ENCODE peak calls at places on chromosomes 5 and 9, in four cellular contexts. P is K562, E is HepG2, N is Panc1. Q is an unnamed sample.

GRCh38 chr9:75229605-75230332 is 141.5 kb downstream of the OSTF1 start:
- DNase-seq in P (no peak), E (peak), N (no peak), Q (peak)

GRCh38 chr9:128323192-128323730 is 622 bp downstream of the COQ4 start:
- DNase-seq in P (no peak), E (no peak), N (no peak), Q (no peak)

GRCh38 chr5:98424681-98425454 is 348.6 kb upstream of the RGMB start:
- DNase-seq in P (no peak), E (no peak), N (no peak), Q (no peak)

GRCh38 chr9:27125030-27125429 is 16.0 kb downstream of the TEK start:
- DNase-seq in P (no peak), E (no peak), N (no peak), Q (peak)

GRCh38 chr9:81455826-81456225 is 233.5 kb downstream of the TLE1 start:
- DNase-seq in P (no peak), E (no peak), N (no peak), Q (no peak)

GRCh38 chr5:34609951-34610431 is 46.1 kb upstream of the RAI14 start:
- DNase-seq in P (no peak), E (no peak), N (no peak), Q (no peak)

GRCh38 chr9:78054180-78054579 is 22.6 kb upstream of the GNAQ start:
- DNase-seq in P (no peak), E (no peak), N (no peak), Q (no peak)

GRCh38 chr9:135905380-135906282 is 1.7 kb downstream of the CAMSAP1 start:
- DNase-seq in P (no peak), E (no peak), N (no peak), Q (peak)

GRCh38 chr5:54985301-54986268 is at the start of gene ESM1:
- DNase-seq in P (no peak), E (no peak), N (no peak), Q (no peak)

GRCh38 chr9:109560470-109561132 is 62.5 kb upstream of the PTPN3 start:
- DNase-seq in P (no peak), E (peak), N (no peak), Q (peak)

GRCh38 chr9:113533335-113534225 is 70.1 kb downstream of the RGS3 start:
- DNase-seq in P (no peak), E (no peak), N (no peak), Q (no peak)

GRCh38 chr5:39517800-39518199 is 93.0 kb upstream of the DAB2 start:
- DNase-seq in P (no peak), E (no peak), N (no peak), Q (no peak)

GRCh38 chr5:96035796-96036195 is 74.1 kb upstream of the ELL2 start:
- DNase-seq in P (no peak), E (no peak), N (no peak), Q (no peak)

GRCh38 chr5:73544429-73545402 is 20.7 kb downstream of the ANKRA2 start:
- DNase-seq in P (no peak), E (peak), N (no peak), Q (no peak)

GRCh38 chr9:126334626-126335621 is 8.3 kb downstream of the MVB12B start:
- DNase-seq in P (no peak), E (peak), N (no peak), Q (no peak)

GRCh38 chr5:173222466-173222865 is 12.5 kb downstream of the NKX2-5 start:
- DNase-seq in P (no peak), E (no peak), N (no peak), Q (no peak)

GRCh38 chr9:35272989-35273388 is 111.2 kb downstream of the UNC13B start:
- DNase-seq in P (no peak), E (no peak), N (no peak), Q (no peak)

GRCh38 chr5:14174235-14174636 is 31.1 kb downstream of the TRIO start:
- DNase-seq in P (no peak), E (no peak), N (no peak), Q (no peak)

GRCh38 chr9:7454490-7455110 is 345.0 kb downstream of the DMAC1 start:
- DNase-seq in P (no peak), E (no peak), N (no peak), Q (no peak)

GRCh38 chr5:52859619-52860018 is 71.9 kb downstream of the ITGA1 start:
- DNase-seq in P (no peak), E (no peak), N (no peak), Q (no peak)

GRCh38 chr9:120161801-120162200 is 418.2 kb downstream of the CDK5RAP2 start:
- DNase-seq in P (no peak), E (no peak), N (no peak), Q (no peak)

GRCh38 chr5:177495243-177496060 is 2.0 kb downstream of the PDLIM7 start:
- DNase-seq in P (no peak), E (peak), N (no peak), Q (no peak)

GRCh38 chr5:84623034-84623433 is 238.4 kb upstream of the EDIL3 start:
- DNase-seq in P (no peak), E (no peak), N (no peak), Q (no peak)

GRCh38 chr5:171386861-171387254 is 791 bp upstream of the NPM1 start:
- DNase-seq in P (peak), E (no peak), N (no peak), Q (no peak)

GRCh38 chr9:104968025-104968982 is 40.3 kb upstream of the ABCA1 start:
- DNase-seq in P (peak), E (peak), N (no peak), Q (peak)

GRCh38 chr9:26650325-26650724 is 242.3 kb downstream of the CAAP1 start:
- DNase-seq in P (no peak), E (no peak), N (no peak), Q (no peak)

GRCh38 chr5:132681476-132681831 is 7.7 kb downstream of the IL4 start:
- DNase-seq in P (no peak), E (no peak), N (no peak), Q (no peak)

GRCh38 chr5:54517174-54517511 is 416 bp upstream of the SNX18 start:
- DNase-seq in P (no peak), E (no peak), N (peak), Q (no peak)

GRCh38 chr5:149419532-149420485 is 40.7 kb upstream of the IL17B start:
- DNase-seq in P (no peak), E (no peak), N (no peak), Q (no peak)

GRCh38 chr9:33151007-33151557 is 16.1 kb downstream of the B4GALT1 start:
- DNase-seq in P (peak), E (peak), N (no peak), Q (no peak)

GRCh38 chr9:21871256-21871975 is 69.0 kb downstream of the MTAP start:
- DNase-seq in P (no peak), E (no peak), N (no peak), Q (no peak)

GRCh38 chr5:59174248-59174844 is 591.5 kb downstream of the RAB3C start:
- DNase-seq in P (peak), E (peak), N (no peak), Q (peak)

GRCh38 chr5:1547655-1548054 is 23.9 kb upstream of the LPCAT1 start:
- DNase-seq in P (no peak), E (no peak), N (no peak), Q (no peak)

GRCh38 chr5:13957032-13957645 is 12.7 kb upstream of the DNAH5 start:
- DNase-seq in P (peak), E (peak), N (peak), Q (peak)

GRCh38 chr5:102762095-102762534 is 7.0 kb downstream of the PAM start:
- DNase-seq in P (no peak), E (no peak), N (no peak), Q (no peak)

GRCh38 chr9:3962467-3962866 is 337.4 kb downstream of the GLIS3 start:
- DNase-seq in P (no peak), E (peak), N (peak), Q (no peak)

DNA sequence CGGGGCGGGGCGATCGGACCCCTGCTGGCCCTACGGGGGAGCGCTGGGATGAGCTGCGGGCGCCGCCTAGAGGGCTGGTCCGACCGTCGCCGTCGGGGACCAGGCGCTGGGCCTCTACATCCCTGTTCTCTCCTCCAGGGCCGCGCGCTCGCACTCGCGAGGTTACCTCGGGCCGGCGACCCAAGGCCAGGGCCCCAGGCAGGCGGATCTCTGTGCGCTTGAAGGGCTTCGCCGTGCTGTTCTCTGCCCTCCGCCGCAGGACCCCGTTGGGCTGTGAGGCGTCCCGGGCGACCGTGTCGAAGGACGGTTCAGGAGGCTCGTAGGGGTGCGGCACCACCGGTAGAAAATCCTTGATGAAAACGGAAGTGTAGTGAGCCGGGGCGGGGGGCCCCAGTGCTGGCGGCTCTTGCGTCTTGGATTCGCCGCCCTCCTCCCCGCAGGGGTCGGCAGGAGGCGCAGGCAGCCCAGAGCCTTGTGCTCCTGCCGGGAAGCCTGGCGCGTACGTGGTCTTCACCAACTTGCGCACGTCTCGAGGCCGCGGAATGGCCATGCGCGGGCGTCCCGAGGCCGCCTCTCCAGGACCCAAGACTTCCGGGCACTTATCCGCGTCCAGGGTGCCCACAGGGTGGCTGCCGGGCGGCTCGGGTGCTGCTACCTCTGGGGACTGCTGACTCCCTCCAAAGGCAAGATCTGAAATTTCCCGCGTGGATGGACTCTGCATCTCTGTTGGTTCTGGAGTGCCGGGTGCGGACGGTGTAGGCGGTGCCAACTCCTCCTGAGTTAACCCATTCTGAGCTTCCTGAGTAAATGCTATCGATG is 2.0 kb downstream of the PROB1 start:
- DNase-seq in P (no peak), E (no peak), N (peak), Q (peak)
- TF ChIP-seq CTCF in P (no peak), E (no peak), N (peak), Q (no peak)

DNA sequence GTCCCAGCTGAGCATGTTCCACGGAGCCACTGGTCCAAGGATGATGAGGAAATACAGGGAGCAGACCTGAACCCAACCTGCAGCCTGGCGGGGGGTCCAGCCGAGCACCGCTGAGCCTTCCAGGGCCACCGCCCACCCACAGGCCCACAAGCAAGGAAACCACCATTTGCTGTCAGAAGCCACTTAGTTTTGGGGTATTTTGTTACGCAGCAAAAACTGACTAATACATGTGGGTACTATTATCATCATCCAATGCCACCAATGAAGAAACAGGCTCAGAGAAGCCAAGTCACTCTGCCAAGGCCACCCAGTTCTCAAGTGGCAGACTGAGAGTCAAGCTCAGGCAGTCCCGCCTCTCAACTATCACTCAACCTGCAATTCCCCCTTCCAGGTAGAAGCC is 48.0 kb upstream of the RXRA start:
- DNase-seq in P (no peak), E (no peak), N (no peak), Q (no peak)
- TF ChIP-seq TCF7L2 in P (no peak), E (no peak), N (no peak), Q (no peak)

GRCh38 chr5:130164966-130165365 is 260.7 kb downstream of the CHSY3 start:
- DNase-seq in P (no peak), E (no peak), N (no peak), Q (no peak)

GRCh38 chr5:130168211-130168610 is 263.9 kb downstream of the CHSY3 start:
- DNase-seq in P (no peak), E (no peak), N (no peak), Q (no peak)

DNA sequence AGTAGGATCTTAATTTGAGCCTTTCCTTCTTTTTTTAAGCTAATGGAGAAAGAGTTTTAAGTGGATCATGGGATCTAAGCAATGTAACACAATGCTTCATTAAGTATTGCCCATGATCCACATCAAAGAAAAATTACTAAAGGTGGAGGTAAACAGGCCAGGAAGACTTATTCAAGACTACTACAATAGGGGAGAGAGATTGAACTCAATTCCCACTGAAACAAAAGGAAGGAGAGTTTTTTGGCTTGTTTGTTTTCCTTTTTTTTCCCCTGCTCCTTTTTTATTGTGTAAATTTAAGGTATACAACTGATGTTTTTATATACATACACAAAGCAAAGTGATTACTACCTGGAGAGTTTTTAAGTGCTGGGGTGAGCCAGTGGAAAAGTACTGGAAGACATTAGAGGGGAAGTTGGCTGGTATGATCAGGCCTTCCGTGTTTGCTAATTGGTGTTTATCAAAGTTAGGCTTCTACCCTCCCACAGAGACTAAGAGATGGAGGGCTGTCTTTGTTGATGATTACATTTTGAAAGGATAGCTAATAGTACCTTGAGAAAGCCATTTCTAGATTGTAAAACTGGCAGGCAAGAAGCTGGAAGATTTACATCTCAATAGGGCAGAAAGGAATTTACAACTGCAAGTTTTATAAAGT is 262.7 kb downstream of the CHSY3 start:
- DNase-seq in P (no peak), E (no peak), N (no peak), Q (no peak)
- H3K4me3 ChIP-seq in P (no peak), E (no peak), N (no peak), Q (no peak)

DNA sequence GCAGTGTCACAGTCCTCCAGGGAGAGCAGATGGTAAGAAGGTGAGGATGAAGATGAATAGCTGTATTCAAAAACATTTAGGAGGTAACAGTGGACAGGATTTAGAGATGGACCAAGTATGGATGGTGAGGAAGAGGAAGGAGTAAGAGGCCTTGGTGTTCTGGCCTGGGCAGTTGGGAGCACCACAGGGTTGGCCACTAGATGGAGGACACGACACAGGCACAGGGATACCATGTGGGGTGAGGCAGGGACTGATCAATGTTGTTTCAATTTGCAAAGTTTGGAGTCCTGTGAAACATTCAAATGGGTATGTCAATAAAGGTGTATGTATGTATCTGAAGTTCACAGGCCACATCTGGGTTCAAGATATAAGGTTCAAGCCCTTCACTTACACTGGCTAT is 141.1 kb upstream of the RASEF start:
- DNase-seq in P (no peak), E (no peak), N (no peak), Q (no peak)
- TF ChIP-seq CTCF in P (peak), E (peak), N (no peak), Q (no peak)

GRCh38 chr9:121691890-121692289 is 40.5 kb downstream of the DAB2IP start:
- DNase-seq in P (no peak), E (no peak), N (no peak), Q (no peak)
- TF ChIP-seq TCF7L2 in P (no peak), E (no peak), N (no peak), Q (no peak)

GRCh38 chr5:17282283-17283120 is 65.1 kb downstream of the BASP1 start:
- DNase-seq in P (no peak), E (no peak), N (no peak), Q (no peak)
- H3K4me3 ChIP-seq in P (no peak), E (no peak), N (no peak), Q (no peak)

GRCh38 chr9:89945133-89945532 is 340.3 kb downstream of the GADD45G start:
- DNase-seq in P (no peak), E (no peak), N (no peak), Q (no peak)
- TF ChIP-seq CTCF in P (no peak), E (peak), N (no peak), Q (no peak)

DNA sequence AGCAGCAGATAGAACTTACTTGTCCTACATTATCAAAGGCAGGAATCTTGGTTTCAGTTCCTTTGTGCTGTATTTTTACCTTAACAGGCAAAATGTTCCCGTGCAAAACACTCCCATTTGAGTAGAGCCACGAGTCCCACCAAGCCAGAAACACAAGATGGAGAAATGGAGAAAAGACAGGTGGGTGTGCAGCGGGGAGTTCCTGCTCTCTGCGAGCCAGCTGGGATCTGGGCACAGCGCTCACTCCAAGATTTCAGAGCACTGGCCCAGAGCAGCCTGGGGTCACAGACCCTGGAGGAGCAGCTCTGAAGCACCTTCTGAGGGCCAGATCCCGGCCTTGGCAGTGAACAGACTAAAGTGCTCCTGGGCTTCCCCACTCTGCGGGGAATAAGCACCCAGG is 2.9 kb downstream of the UCK1 start:
- DNase-seq in P (no peak), E (no peak), N (no peak), Q (no peak)
- TF ChIP-seq TCF7L2 in P (no peak), E (no peak), N (no peak), Q (no peak)

GRCh38 chr9:98189412-98189811 is 3.0 kb downstream of the CORO2A start:
- DNase-seq in P (no peak), E (no peak), N (no peak), Q (no peak)

GRCh38 chr9:98191615-98192502 is 578 bp downstream of the CORO2A start:
- DNase-seq in P (peak), E (no peak), N (no peak), Q (no peak)

GRCh38 chr9:98191210-98191609 is 1.2 kb downstream of the CORO2A start:
- DNase-seq in P (no peak), E (no peak), N (no peak), Q (no peak)

GRCh38 chr9:98192503-98193335 is at the start of gene CORO2A:
- DNase-seq in P (peak), E (peak), N (no peak), Q (peak)

GRCh38 chr9:98190757-98191105 is 1.7 kb downstream of the CORO2A start:
- DNase-seq in P (no peak), E (no peak), N (no peak), Q (no peak)
- H3K4me3 ChIP-seq in P (no peak), E (peak), N (no peak), Q (no peak)

Q was measured in HCT116.